ENCODE peak calls at places on chromosomes 12 and 14, in nine cellular contexts. L is ovary, P is breast epithelium, I is pancreas, M is right atrium auricular region, X is fibroblast of mammary gland, J is hepatocyte, R is astrocyte of the cerebellum, Q is choroid plexus epithelial cell. G is an unnamed sample.

GRCh38 chr12:3035815-3036702 is 41.1 kb upstream of the TSPAN9 start:
- DNase-seq in L (no peak), P (no peak), I (no peak), M (no peak), X (peak; percentile 30), J (no peak), R (no peak), Q (peak; percentile 66), G (no peak)

GRCh38 chr12:57094194-57095160 is 5.6 kb downstream of the NAB2 start:
- DNase-seq in L (no peak), P (no peak), I (no peak), M (no peak), X (no peak), J (no peak), R (no peak), Q (no peak), G (no peak)

GRCh38 chr14:26856832-26857508 is 259.1 kb upstream of the NOVA1 start:
- DNase-seq in L (peak; percentile 10), P (no peak), I (peak; percentile 8), M (no peak), X (no peak), J (no peak), R (no peak), Q (no peak), G (no peak)

GRCh38 chr12:108773798-108774788 is 42.8 kb upstream of the CORO1C start:
- DNase-seq in L (peak; percentile 86), P (peak; percentile 70), I (no peak), M (peak; percentile 96), X (peak; percentile 82), J (peak; percentile 31), R (peak; percentile 28), Q (peak; percentile 82), G (peak; percentile 91)

GRCh38 chr14:104513641-104514046 is 65.9 kb upstream of the C14orf180 start:
- DNase-seq in L (no peak), P (no peak), I (no peak), M (peak; percentile 23), X (no peak), J (no peak), R (no peak), Q (no peak), G (no peak)

GRCh38 chr12:22307811-22308210 is 26.7 kb downstream of the ST8SIA1 start:
- DNase-seq in L (no peak), P (no peak), I (no peak), M (no peak), X (no peak), J (no peak), R (no peak), Q (no peak), G (no peak)

GRCh38 chr12:7042847-7043246 is 17.7 kb upstream of the C1S start:
- DNase-seq in L (no peak), P (no peak), I (no peak), M (no peak), X (peak; percentile 60), J (peak; percentile 58), R (no peak), Q (peak; percentile 56), G (no peak)

GRCh38 chr12:53670966-53671365 is 4.9 kb downstream of the ATP5MC2 start:
- DNase-seq in L (no peak), P (no peak), I (no peak), M (no peak), X (no peak), J (no peak), R (no peak), Q (peak; percentile 8), G (no peak)

GRCh38 chr12:25151476-25151875 is 43.5 kb downstream of the DNAI7 start:
- DNase-seq in L (peak; percentile 36), P (no peak), I (no peak), M (peak; percentile 68), X (peak; percentile 98), J (peak; percentile 79), R (peak; percentile 94), Q (peak; percentile 98), G (peak; percentile 49)

GRCh38 chr12:67590122-67590795 is 58.3 kb upstream of the DYRK2 start:
- DNase-seq in L (no peak), P (no peak), I (no peak), M (no peak), X (no peak), J (no peak), R (no peak), Q (no peak), G (no peak)

GRCh38 chr14:27040552-27040951 is 442.7 kb upstream of the NOVA1 start:
- DNase-seq in L (no peak), P (no peak), I (no peak), M (no peak), X (no peak), J (peak; percentile 16), R (no peak), Q (peak; percentile 1), G (no peak)

GRCh38 chr12:53925006-53925405 is 13.6 kb upstream of the HOXC13 start:
- DNase-seq in L (no peak), P (no peak), I (no peak), M (no peak), X (no peak), J (no peak), R (no peak), Q (no peak), G (no peak)

DNA sequence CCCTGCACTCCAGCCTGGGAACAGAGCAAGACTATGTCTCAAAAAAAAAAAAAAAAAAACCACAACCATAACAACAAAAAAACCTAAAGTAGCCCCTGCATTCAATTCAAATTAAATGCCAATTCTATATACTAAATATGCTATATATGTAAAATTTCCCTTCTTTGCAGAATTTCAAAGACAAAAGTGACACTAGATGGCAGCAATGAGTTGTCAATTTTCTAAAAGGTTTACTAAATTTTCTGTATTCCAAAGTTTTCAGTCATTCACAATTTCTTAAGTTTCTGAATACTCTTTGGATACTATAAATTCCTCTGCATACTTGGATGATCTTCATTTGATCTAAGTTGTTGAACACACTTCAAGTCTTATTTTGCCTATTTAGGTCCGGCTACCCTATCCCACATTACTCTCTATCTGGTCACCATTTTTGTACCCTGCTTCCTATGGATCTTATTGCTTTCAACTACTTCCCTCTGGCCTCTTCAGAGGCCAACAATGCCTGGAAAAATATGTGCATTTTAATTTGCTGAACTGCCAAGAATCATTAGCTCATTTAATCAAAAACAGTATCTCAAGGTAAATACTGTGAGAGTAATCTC is 27.9 kb downstream of the HNRNPC start:
- DNase-seq in L (no peak), P (no peak), I (no peak), M (no peak), X (peak; percentile 50), J (peak; percentile 21), R (peak; percentile 24), Q (peak; percentile 53), G (no peak)
- TF ChIP-seq CTCF in L (no peak), P (no peak), I (no peak), M (peak; percentile 55), X (peak; percentile 37), J (peak; percentile 49), R (peak; percentile 22), Q (no peak), G (peak; percentile 25)

GRCh38 chr14:24238527-24239037 is 3.8 kb downstream of the TINF2 start:
- DNase-seq in L (no peak), P (no peak), I (no peak), M (no peak), X (no peak), J (no peak), R (no peak), Q (no peak), G (no peak)
- H3K4me3 ChIP-seq in L (no peak overlapping the region), P (no peak overlapping the region), I (no peak overlapping the region), M (no peak overlapping the region), X (no peak overlapping the region), J (no peak overlapping the region), R (no peak overlapping the region), Q (no peak overlapping the region), G (no peak overlapping the region)

GRCh38 chr14:99564903-99565259 is 39.1 kb downstream of the CCDC85C start:
- DNase-seq in L (no peak), P (no peak), I (no peak), M (no peak), X (no peak), J (no peak), R (no peak), Q (no peak), G (no peak)

GRCh38 chr14:99561827-99562226 is 42.2 kb downstream of the CCDC85C start:
- DNase-seq in L (no peak), P (no peak), I (peak; percentile 63), M (no peak), X (no peak), J (no peak), R (no peak), Q (no peak), G (no peak)

GRCh38 chr14:99563749-99564129 is 40.3 kb downstream of the CCDC85C start:
- DNase-seq in L (no peak), P (no peak), I (no peak), M (no peak), X (no peak), J (no peak), R (no peak), Q (no peak), G (no peak)

GRCh38 chr14:99564256-99564902 is 39.6 kb downstream of the CCDC85C start:
- DNase-seq in L (peak; percentile 74), P (no peak), I (peak; percentile 57), M (peak; percentile 69), X (peak; percentile 48), J (peak; percentile 87), R (peak; percentile 78), Q (peak; percentile 86), G (peak; percentile 78)

DNA sequence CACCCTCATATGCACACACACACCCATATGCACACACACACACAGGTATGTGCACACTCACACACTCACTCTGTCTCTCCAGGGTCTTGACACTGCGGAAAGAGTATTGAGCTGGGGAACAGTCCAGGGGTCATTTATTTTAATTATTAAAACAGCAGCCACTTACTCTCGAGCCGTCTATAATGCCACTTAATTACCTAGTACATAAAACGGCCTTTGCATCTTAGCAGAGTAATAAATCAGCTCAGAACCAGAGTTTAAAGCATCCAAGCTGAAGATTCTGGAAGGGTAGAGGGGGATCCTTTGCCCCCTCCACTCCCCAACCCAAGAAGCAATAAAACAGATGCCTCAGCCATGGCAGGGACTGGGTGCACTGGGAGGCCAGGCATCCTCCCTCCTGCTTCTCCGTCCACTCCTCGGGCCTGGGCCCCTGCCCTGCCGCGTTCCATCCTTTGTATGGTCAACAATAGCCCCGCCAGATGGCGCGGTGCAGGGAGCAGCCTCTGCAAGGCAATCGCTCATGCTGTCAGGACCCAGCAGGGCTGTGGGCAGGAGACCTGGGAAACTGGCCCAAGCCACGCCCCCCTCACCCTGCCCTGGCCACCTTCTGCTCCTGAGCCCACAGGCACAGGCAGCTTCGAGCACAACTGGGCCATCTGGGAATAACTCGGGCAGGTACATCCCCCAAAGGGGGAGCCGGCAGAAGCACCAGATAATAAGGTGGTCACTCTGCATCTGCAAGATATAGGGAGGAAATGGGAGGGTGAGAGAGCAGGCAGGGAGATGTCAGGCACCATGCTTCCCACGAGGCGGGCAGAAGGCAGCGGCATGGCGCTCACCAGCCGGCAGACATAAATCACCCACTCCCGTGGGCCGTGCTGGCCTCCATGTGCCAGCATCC is 40.9 kb downstream of the CCDC85C start:
- DNase-seq in L (peak; percentile 81), P (peak; percentile 83), I (peak; percentile 94), M (peak; percentile 68), X (peak; percentile 40), J (peak; percentile 90), R (peak; percentile 80), Q (peak; percentile 76), G (no peak)
- TF ChIP-seq CTCF in L (peak; percentile 27), P (no peak), I (no peak), M (peak; percentile 59), X (peak; percentile 32), J (peak; percentile 60), R (peak; percentile 68), Q (peak; percentile 79), G (peak; percentile 28)

DNA sequence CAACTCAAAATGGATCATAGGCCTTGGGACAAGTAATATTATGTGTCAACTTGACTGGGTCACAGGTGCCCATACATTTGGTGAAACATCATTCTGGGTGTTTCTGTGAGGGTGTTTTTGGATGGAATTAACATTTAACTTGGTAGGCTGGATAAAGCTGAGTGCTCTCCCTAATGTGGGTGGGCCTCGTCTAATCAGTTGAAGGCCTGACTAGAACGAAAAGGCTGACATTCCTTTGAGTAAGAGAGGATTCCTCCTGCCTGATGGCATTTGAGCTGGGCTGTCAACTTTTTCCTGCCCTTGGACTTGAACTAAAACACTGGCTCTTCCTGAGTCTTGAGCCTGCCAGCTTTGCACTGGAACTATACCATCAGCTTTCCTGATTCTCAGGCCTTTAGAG is 93.4 kb upstream of the ESRRB start:
- DNase-seq in L (no peak), P (no peak), I (no peak), M (peak; percentile 16), X (no peak), J (no peak), R (no peak), Q (no peak), G (no peak)
- H3K4me3 ChIP-seq in L (no peak overlapping the region), P (no peak overlapping the region), I (no peak overlapping the region), M (no peak overlapping the region), X (no peak overlapping the region), J (no peak overlapping the region), R (no peak overlapping the region), Q (no peak overlapping the region), G (no peak overlapping the region)